ENCODE peak calls at places on chromosome 3, in seven cellular contexts. One of them, this sample, is unnamed. For H3K4me1, the result is how much of the 10 kb centered on the place peaks cover.

GRCh38 chr3:56282341-56282740 is 185.9 kb downstream of the ERC2 start:
- DNase-seq in aorta: no peak
- DNase-seq in tibial artery: no peak
- DNase-seq in CD8-positive, alpha-beta T cell: no peak
- DNase-seq in adipocyte: peak
- DNase-seq in MM.1S: no peak
- DNase-seq in upper lobe of right lung: no peak
- DNase-seq in this sample: no peak

GRCh38 chr3:50133283-50133615 is 21.9 kb upstream of the SEMA3F start:
- DNase-seq in MM.1S: no peak
- DNase-seq in CD8-positive, alpha-beta T cell: no peak
- DNase-seq in upper lobe of right lung: no peak
- DNase-seq in tibial artery: no peak
- DNase-seq in aorta: no peak
- DNase-seq in adipocyte: no peak
- DNase-seq in this sample: no peak

GRCh38 chr3:72397586-72397985 is 450.7 kb downstream of the SHQ1 start:
- DNase-seq in CD8-positive, alpha-beta T cell: no peak
- DNase-seq in aorta: no peak
- DNase-seq in upper lobe of right lung: no peak
- DNase-seq in tibial artery: no peak
- DNase-seq in MM.1S: no peak
- DNase-seq in adipocyte: no peak
- DNase-seq in this sample: no peak

GRCh38 chr3:41350441-41350840 is 151.1 kb downstream of the CTNNB1 start:
- DNase-seq in CD8-positive, alpha-beta T cell: no peak
- DNase-seq in tibial artery: no peak
- DNase-seq in adipocyte: no peak
- DNase-seq in MM.1S: no peak
- DNase-seq in aorta: no peak
- DNase-seq in upper lobe of right lung: no peak
- DNase-seq in this sample: no peak

GRCh38 chr3:117756580-117756979 is 1047.0 kb downstream of the TUSC7 start:
- DNase-seq in adipocyte: no peak
- DNase-seq in aorta: no peak
- DNase-seq in upper lobe of right lung: no peak
- DNase-seq in tibial artery: no peak
- DNase-seq in CD8-positive, alpha-beta T cell: no peak
- DNase-seq in MM.1S: no peak
- DNase-seq in this sample: no peak

GRCh38 chr3:59469948-59470723 is 420.3 kb upstream of the CFAP20DC start:
- DNase-seq in MM.1S: peak
- DNase-seq in adipocyte: no peak
- DNase-seq in CD8-positive, alpha-beta T cell: no peak
- DNase-seq in aorta: no peak
- DNase-seq in upper lobe of right lung: no peak
- DNase-seq in tibial artery: no peak
- DNase-seq in this sample: no peak

GRCh38 chr3:169245631-169246030 is 417.9 kb downstream of the MECOM start:
- DNase-seq in upper lobe of right lung: no peak
- DNase-seq in aorta: no peak
- DNase-seq in adipocyte: no peak
- DNase-seq in MM.1S: no peak
- DNase-seq in tibial artery: no peak
- DNase-seq in CD8-positive, alpha-beta T cell: no peak
- DNase-seq in this sample: no peak

GRCh38 chr3:194995334-194995733 is 275.6 kb downstream of the XXYLT1 start:
- DNase-seq in tibial artery: no peak
- DNase-seq in upper lobe of right lung: peak
- DNase-seq in MM.1S: no peak
- DNase-seq in aorta: no peak
- DNase-seq in CD8-positive, alpha-beta T cell: no peak
- DNase-seq in adipocyte: no peak
- DNase-seq in this sample: no peak

GRCh38 chr3:35709691-35710090 is 70.4 kb downstream of the ARPP21 start:
- DNase-seq in tibial artery: no peak
- DNase-seq in MM.1S: no peak
- DNase-seq in upper lobe of right lung: no peak
- DNase-seq in aorta: no peak
- DNase-seq in CD8-positive, alpha-beta T cell: no peak
- DNase-seq in adipocyte: no peak
- DNase-seq in this sample: no peak

GRCh38 chr3:8473029-8473428 is 28.6 kb upstream of the LMCD1 start:
- DNase-seq in adipocyte: no peak
- DNase-seq in tibial artery: no peak
- DNase-seq in MM.1S: no peak
- DNase-seq in CD8-positive, alpha-beta T cell: no peak
- DNase-seq in upper lobe of right lung: no peak
- DNase-seq in aorta: no peak
- DNase-seq in this sample: no peak

GRCh38 chr3:73827658-73828313 is 203.0 kb upstream of the PDZRN3 start:
- DNase-seq in adipocyte: no peak
- DNase-seq in upper lobe of right lung: no peak
- DNase-seq in tibial artery: no peak
- DNase-seq in CD8-positive, alpha-beta T cell: no peak
- DNase-seq in aorta: no peak
- DNase-seq in MM.1S: no peak
- DNase-seq in this sample: no peak

GRCh38 chr3:130711885-130712284 is 34.7 kb downstream of the PIK3R4 start:
- DNase-seq in CD8-positive, alpha-beta T cell: no peak
- DNase-seq in adipocyte: no peak
- DNase-seq in aorta: no peak
- DNase-seq in MM.1S: no peak
- DNase-seq in tibial artery: no peak
- DNase-seq in upper lobe of right lung: no peak
- DNase-seq in this sample: no peak

GRCh38 chr3:188003188-188004171 is 150.5 kb upstream of the LPP start:
- DNase-seq in aorta: no peak
- DNase-seq in tibial artery: no peak
- DNase-seq in CD8-positive, alpha-beta T cell: no peak
- DNase-seq in adipocyte: no peak
- DNase-seq in MM.1S: no peak
- DNase-seq in upper lobe of right lung: no peak
- DNase-seq in this sample: no peak

GRCh38 chr3:8497582-8497981 is 4.0 kb upstream of the LMCD1 start:
- DNase-seq in aorta: no peak
- DNase-seq in MM.1S: no peak
- DNase-seq in CD8-positive, alpha-beta T cell: no peak
- DNase-seq in upper lobe of right lung: no peak
- DNase-seq in adipocyte: no peak
- DNase-seq in tibial artery: no peak
- DNase-seq in this sample: no peak

GRCh38 chr3:45957606-45958005 is 14.3 kb downstream of the CXCR6 start:
- DNase-seq in aorta: no peak
- DNase-seq in upper lobe of right lung: no peak
- DNase-seq in tibial artery: no peak
- DNase-seq in adipocyte: no peak
- DNase-seq in MM.1S: no peak
- DNase-seq in CD8-positive, alpha-beta T cell: no peak
- DNase-seq in this sample: no peak

GRCh38 chr3:59759298-59760169 is 709.7 kb upstream of the CFAP20DC start:
- DNase-seq in tibial artery: peak
- DNase-seq in upper lobe of right lung: no peak
- DNase-seq in CD8-positive, alpha-beta T cell: no peak
- DNase-seq in MM.1S: no peak
- DNase-seq in aorta: no peak
- DNase-seq in adipocyte: no peak
- DNase-seq in this sample: no peak

GRCh38 chr3:61524933-61525332 is 36.4 kb upstream of the PTPRG start:
- DNase-seq in adipocyte: no peak
- DNase-seq in upper lobe of right lung: no peak
- DNase-seq in tibial artery: no peak
- DNase-seq in CD8-positive, alpha-beta T cell: no peak
- DNase-seq in aorta: no peak
- DNase-seq in MM.1S: no peak
- DNase-seq in this sample: no peak

GRCh38 chr3:89306535-89306934 is 199.1 kb downstream of the EPHA3 start:
- DNase-seq in MM.1S: no peak
- DNase-seq in upper lobe of right lung: no peak
- DNase-seq in aorta: no peak
- DNase-seq in CD8-positive, alpha-beta T cell: no peak
- DNase-seq in adipocyte: no peak
- DNase-seq in tibial artery: no peak
- DNase-seq in this sample: no peak

DNA sequence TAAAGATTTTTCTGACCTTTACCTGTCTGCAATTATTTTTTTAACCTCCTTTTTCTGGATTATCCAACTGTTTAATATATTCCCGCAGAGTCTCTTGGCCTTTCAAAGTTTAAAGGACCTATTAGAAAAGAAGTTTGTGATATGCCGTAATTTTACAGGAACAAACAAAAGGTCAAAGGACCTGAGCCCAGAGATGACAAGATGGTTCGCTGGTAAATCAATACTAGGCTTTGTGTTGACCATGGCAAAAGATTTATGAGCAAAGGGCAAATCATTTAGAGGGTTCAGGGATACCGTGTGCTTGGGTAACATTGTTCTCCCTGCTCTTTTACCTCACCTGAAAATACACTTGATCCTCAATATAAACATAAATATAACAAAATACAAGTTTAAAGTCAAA is 923.5 kb downstream of the ROBO1 start:
- DNase-seq in tibial artery: no peak
- DNase-seq in aorta: no peak
- DNase-seq in MM.1S: no peak
- DNase-seq in CD8-positive, alpha-beta T cell: no peak
- DNase-seq in adipocyte: no peak
- DNase-seq in upper lobe of right lung: no peak
- DNase-seq in this sample: no peak
- H3K4me1 ChIP-seq in tibial artery: under half
- H3K4me1 ChIP-seq in aorta: under half
- H3K4me1 ChIP-seq in MM.1S: under half
- H3K4me1 ChIP-seq in CD8-positive, alpha-beta T cell: under half
- H3K4me1 ChIP-seq in adipocyte: under half
- H3K4me1 ChIP-seq in upper lobe of right lung: under half
- H3K4me1 ChIP-seq in this sample: under half

DNA sequence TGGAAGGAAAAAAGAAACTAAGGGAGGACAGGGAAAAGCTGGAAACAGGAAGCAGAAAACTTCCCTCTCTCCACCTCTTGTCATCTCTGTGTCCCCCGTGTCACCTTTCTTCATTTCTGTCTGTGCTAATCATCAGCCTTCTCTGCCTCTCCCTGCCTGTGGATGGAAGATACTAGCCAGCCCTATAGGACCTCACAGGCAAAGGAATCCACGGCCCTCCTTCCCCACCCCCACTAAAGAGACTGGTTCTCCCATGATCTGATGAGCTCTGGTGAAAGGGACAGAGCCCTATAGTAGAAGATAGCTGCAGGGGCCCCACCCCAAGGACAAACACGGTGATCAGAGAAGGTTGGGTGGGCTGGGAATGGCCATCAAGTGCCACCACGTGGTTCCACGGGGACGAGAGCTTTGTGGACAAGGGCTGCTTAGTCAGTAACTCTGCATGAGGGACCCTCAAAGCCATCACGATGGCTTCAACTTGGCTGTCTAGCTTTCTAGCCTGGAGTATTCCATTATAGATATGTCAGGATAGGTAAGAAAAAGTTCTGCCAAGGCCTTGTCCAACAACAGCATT is 27.8 kb upstream of the RASA2 start:
- DNase-seq in upper lobe of right lung: no peak
- DNase-seq in MM.1S: no peak
- DNase-seq in CD8-positive, alpha-beta T cell: no peak
- DNase-seq in aorta: no peak
- DNase-seq in tibial artery: no peak
- DNase-seq in adipocyte: no peak
- DNase-seq in this sample: no peak
- H3K4me1 ChIP-seq in upper lobe of right lung: under half
- H3K4me1 ChIP-seq in MM.1S: under half
- H3K4me1 ChIP-seq in CD8-positive, alpha-beta T cell: under half
- H3K4me1 ChIP-seq in aorta: under half
- H3K4me1 ChIP-seq in tibial artery: under half
- H3K4me1 ChIP-seq in adipocyte: under half
- H3K4me1 ChIP-seq in this sample: under half

GRCh38 chr3:47163990-47164848 is at the start of gene SETD2:
- DNase-seq in adipocyte: peak
- DNase-seq in upper lobe of right lung: peak
- DNase-seq in CD8-positive, alpha-beta T cell: peak
- DNase-seq in tibial artery: peak
- DNase-seq in MM.1S: peak
- DNase-seq in aorta: peak
- DNase-seq in this sample: peak
- H3K4me1 ChIP-seq in adipocyte: under half
- H3K4me1 ChIP-seq in upper lobe of right lung: under half
- H3K4me1 ChIP-seq in CD8-positive, alpha-beta T cell: under half
- H3K4me1 ChIP-seq in tibial artery: under half
- H3K4me1 ChIP-seq in MM.1S: under half
- H3K4me1 ChIP-seq in aorta: under half
- H3K4me1 ChIP-seq in this sample: under half

DNA sequence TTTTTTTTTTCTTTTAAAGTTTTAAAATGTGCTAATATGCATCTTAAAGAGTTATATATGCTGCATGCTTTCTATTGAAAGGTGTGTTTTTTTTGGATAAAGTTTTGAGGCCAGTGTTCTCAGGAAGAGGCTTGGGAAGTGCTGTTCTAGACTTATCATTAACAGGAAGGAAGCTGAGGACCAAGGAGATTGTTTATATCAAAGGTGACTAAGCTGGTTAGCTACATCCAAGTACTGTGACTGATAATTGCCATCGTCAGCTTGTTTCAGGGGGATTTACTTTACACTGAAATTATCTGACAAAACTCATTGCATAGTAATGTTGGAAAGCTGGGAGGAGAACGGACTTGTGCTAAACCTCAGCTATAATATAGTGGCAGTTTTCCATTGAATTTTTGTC is 36.3 kb upstream of the UTS2B start:
- DNase-seq in aorta: no peak
- DNase-seq in CD8-positive, alpha-beta T cell: no peak
- DNase-seq in upper lobe of right lung: no peak
- DNase-seq in adipocyte: peak
- DNase-seq in tibial artery: no peak
- DNase-seq in MM.1S: no peak
- DNase-seq in this sample: no peak
- H3K4me1 ChIP-seq in aorta: under half
- H3K4me1 ChIP-seq in CD8-positive, alpha-beta T cell: under half
- H3K4me1 ChIP-seq in upper lobe of right lung: under half
- H3K4me1 ChIP-seq in adipocyte: under half
- H3K4me1 ChIP-seq in tibial artery: under half
- H3K4me1 ChIP-seq in MM.1S: under half
- H3K4me1 ChIP-seq in this sample: under half

GRCh38 chr3:37168896-37169295 is 5.5 kb downstream of the LRRFIP2 start:
- DNase-seq in MM.1S: no peak
- DNase-seq in upper lobe of right lung: no peak
- DNase-seq in adipocyte: no peak
- DNase-seq in CD8-positive, alpha-beta T cell: no peak
- DNase-seq in tibial artery: no peak
- DNase-seq in aorta: no peak
- DNase-seq in this sample: no peak
- H3K4me1 ChIP-seq in MM.1S: under half
- H3K4me1 ChIP-seq in upper lobe of right lung: under half
- H3K4me1 ChIP-seq in adipocyte: under half
- H3K4me1 ChIP-seq in CD8-positive, alpha-beta T cell: under half
- H3K4me1 ChIP-seq in tibial artery: under half
- H3K4me1 ChIP-seq in aorta: under half
- H3K4me1 ChIP-seq in this sample: under half

DNA sequence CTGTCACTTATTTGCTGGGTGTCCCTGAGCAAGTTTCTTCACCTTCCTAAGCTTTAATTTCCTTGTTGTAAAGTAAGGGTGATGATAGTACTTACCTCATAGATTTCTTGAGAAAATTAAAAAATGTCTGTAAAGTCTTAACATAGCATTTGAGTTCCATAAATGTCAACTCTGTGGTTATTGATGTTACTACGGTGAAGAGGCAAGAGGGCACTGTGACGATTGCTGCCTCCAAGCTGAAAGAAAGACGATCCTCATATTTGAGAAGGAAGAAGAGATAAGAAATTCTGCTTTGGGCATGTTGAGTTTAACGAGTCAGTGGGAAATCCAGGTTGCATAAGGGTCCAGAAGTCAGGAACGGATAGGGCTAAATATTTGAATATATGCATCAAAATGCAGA is 240.8 kb upstream of the ZPLD1 start:
- DNase-seq in CD8-positive, alpha-beta T cell: no peak
- DNase-seq in adipocyte: no peak
- DNase-seq in MM.1S: no peak
- DNase-seq in upper lobe of right lung: no peak
- DNase-seq in aorta: no peak
- DNase-seq in tibial artery: no peak
- DNase-seq in this sample: no peak
- H3K4me1 ChIP-seq in CD8-positive, alpha-beta T cell: under half
- H3K4me1 ChIP-seq in adipocyte: under half
- H3K4me1 ChIP-seq in MM.1S: under half
- H3K4me1 ChIP-seq in upper lobe of right lung: under half
- H3K4me1 ChIP-seq in aorta: under half
- H3K4me1 ChIP-seq in tibial artery: under half
- H3K4me1 ChIP-seq in this sample: under half